ENCODE peak calls at places on chromosomes 4 and X, in eight cellular contexts. Y is stimulated activated CD4-positive, alpha-beta T cell treated with anti-CD3 and anti-CD28 coated beads, Interleukin-1b, Interleukin-23, amount 100 ng/mL, for 48 hours; T is stimulated activated naive CD8-positive, alpha-beta T cell treated with anti-CD3 and anti-CD28 coated beads, Interleukin-15, Interleukin-2, amounts not matched to agents 100 U/mL and 50 U/mL, for 24 hours; G is stimulated activated CD8-positive, alpha-beta memory T cell treated with anti-CD3 and anti-CD28 coated beads, Interleukin-4, amount 100 ng/mL, for 48 hours; C is A549; U is NCI-H1092; X is NCI-H1436; K is choroid plexus epithelial cell. E is an unnamed sample.

GRCh38 chrX:115266300-115266699 is 23.2 kb upstream of the LUZP4 start:
- DNase-seq in Y (no peak), T (no peak), G (no peak), C (no peak), U (no peak), X (no peak), K (no peak), E (no peak)

GRCh38 chr4:8188743-8189550 is 10.1 kb upstream of the SH3TC1 start:
- DNase-seq in Y (no peak), T (no peak), G (no peak), C (no peak), U (peak), X (peak), K (no peak), E (no peak)

GRCh38 chrX:522456-522855 is 108.1 kb upstream of the SHOX start:
- DNase-seq in Y (no peak), T (no peak), G (no peak), C (no peak), U (no peak), X (no peak), K (no peak), E (no peak)

GRCh38 chr4:12118651-12119213 is 690.0 kb upstream of the HS3ST1 start:
- DNase-seq in Y (no peak), T (no peak), G (no peak), C (no peak), U (no peak), X (no peak), K (no peak), E (no peak)

GRCh38 chr4:2402453-2402852 is 16.0 kb downstream of the ZFYVE28 start:
- DNase-seq in Y (no peak), T (no peak), G (no peak), C (no peak), U (no peak), X (no peak), K (peak), E (no peak)

GRCh38 chr4:140049924-140050681 is 103.9 kb downstream of the MAML3 start:
- DNase-seq in Y (peak), T (peak), G (peak), C (peak), U (peak), X (peak), K (peak), E (no peak)

GRCh38 chr4:122977103-122977502 is 54.7 kb upstream of the NUDT6 start:
- DNase-seq in Y (no peak), T (no peak), G (no peak), C (no peak), U (no peak), X (no peak), K (no peak), E (no peak)

GRCh38 chr4:83858121-83858520 is 322.2 kb downstream of the GPAT3 start:
- DNase-seq in Y (no peak), T (no peak), G (no peak), C (no peak), U (no peak), X (no peak), K (no peak), E (no peak)